ENCODE peak calls at places on chromosomes 6 and 20, in ten cellular contexts. One of them, this sample, is unnamed.
A peak's percentile ranks its signal among the peaks of the same experiment; 100 is the strongest.

GRCh38 chr6:142960098-142960497 is 15.1 kb upstream of the HIVEP2 start:
- DNase-seq in LNCaP clone FGC: no peak
- DNase-seq in GDM1: no peak
- DNase-seq in activated T-helper 1 cell treated with anti-CD3 and anti-CD28 coated beads, Interleukin-2, amount 50 U/mL, for 16 hours: no peak
- DNase-seq in GM23248: peak; percentile 71
- DNase-seq in RKO: peak; percentile 41
- DNase-seq in fibroblast of the conjunctiva: no peak
- DNase-seq in sigmoid colon: no peak
- DNase-seq in nephron progenitor cell: no peak
- DNase-seq in SK-N-SH: no peak
- DNase-seq in this sample: no peak

GRCh38 chr6:10478187-10479040 is 42.7 kb upstream of the GCNT2 start:
- DNase-seq in LNCaP clone FGC: no peak
- DNase-seq in GDM1: no peak
- DNase-seq in activated T-helper 1 cell treated with anti-CD3 and anti-CD28 coated beads, Interleukin-2, amount 50 U/mL, for 16 hours: no peak
- DNase-seq in GM23248: peak; percentile 37
- DNase-seq in RKO: peak; percentile 62
- DNase-seq in fibroblast of the conjunctiva: peak; percentile 24
- DNase-seq in sigmoid colon: no peak
- DNase-seq in nephron progenitor cell: no peak
- DNase-seq in SK-N-SH: peak; percentile 62
- DNase-seq in this sample: peak; percentile 71

GRCh38 chr6:6696867-6697531 is 108.5 kb downstream of the LY86 start:
- DNase-seq in LNCaP clone FGC: peak; percentile 54
- DNase-seq in GDM1: peak; percentile 86
- DNase-seq in activated T-helper 1 cell treated with anti-CD3 and anti-CD28 coated beads, Interleukin-2, amount 50 U/mL, for 16 hours: no peak
- DNase-seq in GM23248: peak; percentile 84
- DNase-seq in RKO: peak; percentile 45
- DNase-seq in fibroblast of the conjunctiva: no peak
- DNase-seq in sigmoid colon: no peak
- DNase-seq in nephron progenitor cell: peak; percentile 83
- DNase-seq in SK-N-SH: peak; percentile 45
- DNase-seq in this sample: peak; percentile 80

GRCh38 chr20:48921883-48922867 is 664 bp downstream of the ARFGEF2 start:
- DNase-seq in LNCaP clone FGC: no peak
- DNase-seq in GDM1: no peak
- DNase-seq in activated T-helper 1 cell treated with anti-CD3 and anti-CD28 coated beads, Interleukin-2, amount 50 U/mL, for 16 hours: no peak
- DNase-seq in GM23248: peak; percentile 77
- DNase-seq in RKO: peak; percentile 70
- DNase-seq in fibroblast of the conjunctiva: no peak
- DNase-seq in sigmoid colon: no peak
- DNase-seq in nephron progenitor cell: no peak
- DNase-seq in SK-N-SH: peak; percentile 85
- DNase-seq in this sample: peak; percentile 67

GRCh38 chr6:50062051-50062450 is 12.3 kb upstream of the DEFB112 start:
- DNase-seq in LNCaP clone FGC: no peak
- DNase-seq in GDM1: no peak
- DNase-seq in activated T-helper 1 cell treated with anti-CD3 and anti-CD28 coated beads, Interleukin-2, amount 50 U/mL, for 16 hours: no peak
- DNase-seq in GM23248: peak; percentile 2
- DNase-seq in RKO: peak; percentile 20
- DNase-seq in fibroblast of the conjunctiva: no peak
- DNase-seq in sigmoid colon: no peak
- DNase-seq in nephron progenitor cell: peak; percentile 5
- DNase-seq in SK-N-SH: peak; percentile 0
- DNase-seq in this sample: peak; percentile 22

GRCh38 chr6:140774080-140774505 is 1358.6 kb upstream of the GJE1 start:
- DNase-seq in LNCaP clone FGC: no peak
- DNase-seq in GDM1: peak; percentile 13
- DNase-seq in activated T-helper 1 cell treated with anti-CD3 and anti-CD28 coated beads, Interleukin-2, amount 50 U/mL, for 16 hours: no peak
- DNase-seq in GM23248: peak; percentile 86
- DNase-seq in RKO: peak; percentile 70
- DNase-seq in fibroblast of the conjunctiva: peak; percentile 56
- DNase-seq in sigmoid colon: no peak
- DNase-seq in nephron progenitor cell: no peak
- DNase-seq in SK-N-SH: no peak
- DNase-seq in this sample: peak; percentile 57

GRCh38 chr20:21936720-21937380 is 231.4 kb downstream of the PAX1 start:
- DNase-seq in LNCaP clone FGC: no peak
- DNase-seq in GDM1: no peak
- DNase-seq in activated T-helper 1 cell treated with anti-CD3 and anti-CD28 coated beads, Interleukin-2, amount 50 U/mL, for 16 hours: no peak
- DNase-seq in GM23248: peak; percentile 33
- DNase-seq in RKO: no peak
- DNase-seq in fibroblast of the conjunctiva: no peak
- DNase-seq in sigmoid colon: no peak
- DNase-seq in nephron progenitor cell: no peak
- DNase-seq in SK-N-SH: no peak
- DNase-seq in this sample: peak; percentile 98

GRCh38 chr20:57753332-57754164 is 43.7 kb upstream of the PMEPA1 start:
- DNase-seq in LNCaP clone FGC: no peak
- DNase-seq in GDM1: no peak
- DNase-seq in activated T-helper 1 cell treated with anti-CD3 and anti-CD28 coated beads, Interleukin-2, amount 50 U/mL, for 16 hours: no peak
- DNase-seq in GM23248: no peak
- DNase-seq in RKO: no peak
- DNase-seq in fibroblast of the conjunctiva: no peak
- DNase-seq in sigmoid colon: peak; percentile 50
- DNase-seq in nephron progenitor cell: no peak
- DNase-seq in SK-N-SH: no peak
- DNase-seq in this sample: peak; percentile 83

GRCh38 chr20:44618318-44618731 is 33.2 kb downstream of the ADA start:
- DNase-seq in LNCaP clone FGC: no peak
- DNase-seq in GDM1: no peak
- DNase-seq in activated T-helper 1 cell treated with anti-CD3 and anti-CD28 coated beads, Interleukin-2, amount 50 U/mL, for 16 hours: peak; percentile 15
- DNase-seq in GM23248: no peak
- DNase-seq in RKO: no peak
- DNase-seq in fibroblast of the conjunctiva: no peak
- DNase-seq in sigmoid colon: no peak
- DNase-seq in nephron progenitor cell: no peak
- DNase-seq in SK-N-SH: no peak
- DNase-seq in this sample: no peak

GRCh38 chr6:2229039-2229438 is 16.4 kb downstream of the GMDS start:
- DNase-seq in LNCaP clone FGC: no peak
- DNase-seq in GDM1: no peak
- DNase-seq in activated T-helper 1 cell treated with anti-CD3 and anti-CD28 coated beads, Interleukin-2, amount 50 U/mL, for 16 hours: no peak
- DNase-seq in GM23248: no peak
- DNase-seq in RKO: no peak
- DNase-seq in fibroblast of the conjunctiva: no peak
- DNase-seq in sigmoid colon: no peak
- DNase-seq in nephron progenitor cell: no peak
- DNase-seq in SK-N-SH: no peak
- DNase-seq in this sample: no peak

GRCh38 chr20:46637861-46638366 is 13.3 kb downstream of the SLC13A3 start:
- DNase-seq in LNCaP clone FGC: no peak
- DNase-seq in GDM1: no peak
- DNase-seq in activated T-helper 1 cell treated with anti-CD3 and anti-CD28 coated beads, Interleukin-2, amount 50 U/mL, for 16 hours: no peak
- DNase-seq in GM23248: no peak
- DNase-seq in RKO: no peak
- DNase-seq in fibroblast of the conjunctiva: no peak
- DNase-seq in sigmoid colon: no peak
- DNase-seq in nephron progenitor cell: no peak
- DNase-seq in SK-N-SH: no peak
- DNase-seq in this sample: no peak